ENCODE peak calls at places on chromosomes 11 and 22, in eight cellular contexts. One of them, this sample, is unnamed.

GRCh38 chr11:119187123-119187892 is 2.0 kb downstream of the NHERF4 start:
- DNase-seq in esophagus muscularis mucosa: no peak
- DNase-seq in GM12892: no peak
- DNase-seq in right lobe of liver: no peak
- DNase-seq in lower leg skin: no peak
- DNase-seq in HCT116: no peak
- DNase-seq in gastrocnemius medialis: no peak
- DNase-seq in esophagus squamous epithelium: no peak
- DNase-seq in this sample: no peak

GRCh38 chr11:66863428-66864125 is 6.7 kb downstream of the LRFN4 start:
- DNase-seq in esophagus muscularis mucosa: no peak
- DNase-seq in GM12892: no peak
- DNase-seq in right lobe of liver: no peak
- DNase-seq in lower leg skin: no peak
- DNase-seq in HCT116: no peak
- DNase-seq in gastrocnemius medialis: no peak
- DNase-seq in esophagus squamous epithelium: no peak
- DNase-seq in this sample: no peak

GRCh38 chr22:43944670-43945430 is 10.4 kb upstream of the SAMM50 start:
- DNase-seq in esophagus muscularis mucosa: no peak
- DNase-seq in GM12892: no peak
- DNase-seq in right lobe of liver: no peak
- DNase-seq in lower leg skin: no peak
- DNase-seq in HCT116: no peak
- DNase-seq in gastrocnemius medialis: no peak
- DNase-seq in esophagus squamous epithelium: no peak
- DNase-seq in this sample: no peak

GRCh38 chr11:67563354-67564114 is 20.1 kb upstream of the GSTP1 start:
- DNase-seq in esophagus muscularis mucosa: no peak
- DNase-seq in GM12892: no peak
- DNase-seq in right lobe of liver: peak; percentile 76
- DNase-seq in lower leg skin: no peak
- DNase-seq in HCT116: peak; percentile 76
- DNase-seq in gastrocnemius medialis: peak; percentile 64
- DNase-seq in esophagus squamous epithelium: no peak
- DNase-seq in this sample: no peak

GRCh38 chr22:26709617-26710390 is 52.4 kb downstream of the MIAT start:
- DNase-seq in esophagus muscularis mucosa: no peak
- DNase-seq in GM12892: no peak
- DNase-seq in right lobe of liver: no peak
- DNase-seq in lower leg skin: no peak
- DNase-seq in HCT116: no peak
- DNase-seq in gastrocnemius medialis: no peak
- DNase-seq in esophagus squamous epithelium: no peak
- DNase-seq in this sample: no peak

GRCh38 chr11:102788334-102789035 is 8.1 kb upstream of the MMP10 start:
- DNase-seq in esophagus muscularis mucosa: no peak
- DNase-seq in GM12892: no peak
- DNase-seq in right lobe of liver: no peak
- DNase-seq in lower leg skin: no peak
- DNase-seq in HCT116: no peak
- DNase-seq in gastrocnemius medialis: no peak
- DNase-seq in esophagus squamous epithelium: no peak
- DNase-seq in this sample: no peak

GRCh38 chr11:72787262-72788104 is 6.4 kb downstream of the STARD10 start:
- DNase-seq in esophagus muscularis mucosa: no peak
- DNase-seq in GM12892: peak; percentile 74
- DNase-seq in right lobe of liver: peak; percentile 95
- DNase-seq in lower leg skin: no peak
- DNase-seq in HCT116: no peak
- DNase-seq in gastrocnemius medialis: no peak
- DNase-seq in esophagus squamous epithelium: no peak
- DNase-seq in this sample: no peak

GRCh38 chr11:109040303-109040702 is 375.4 kb downstream of the DDX10 start:
- DNase-seq in esophagus muscularis mucosa: peak; percentile 7
- DNase-seq in GM12892: no peak
- DNase-seq in right lobe of liver: no peak
- DNase-seq in lower leg skin: no peak
- DNase-seq in HCT116: peak; percentile 19
- DNase-seq in gastrocnemius medialis: no peak
- DNase-seq in esophagus squamous epithelium: no peak
- DNase-seq in this sample: no peak

GRCh38 chr11:45664376-45665205 is 831 bp downstream of the CHST1 start:
- DNase-seq in esophagus muscularis mucosa: no peak
- DNase-seq in GM12892: no peak
- DNase-seq in right lobe of liver: peak; percentile 45
- DNase-seq in lower leg skin: no peak
- DNase-seq in HCT116: no peak
- DNase-seq in gastrocnemius medialis: no peak
- DNase-seq in esophagus squamous epithelium: no peak
- DNase-seq in this sample: no peak

GRCh38 chr11:102343789-102344188 is 3.2 kb upstream of the BIRC2 start:
- DNase-seq in esophagus muscularis mucosa: no peak
- DNase-seq in GM12892: no peak
- DNase-seq in right lobe of liver: no peak
- DNase-seq in lower leg skin: no peak
- DNase-seq in HCT116: no peak
- DNase-seq in gastrocnemius medialis: no peak
- DNase-seq in esophagus squamous epithelium: no peak
- DNase-seq in this sample: no peak

GRCh38 chr22:39661842-39662676 is 91.5 kb downstream of the CACNA1I start:
- DNase-seq in esophagus muscularis mucosa: no peak
- DNase-seq in GM12892: no peak
- DNase-seq in right lobe of liver: no peak
- DNase-seq in lower leg skin: peak; percentile 21
- DNase-seq in HCT116: no peak
- DNase-seq in gastrocnemius medialis: no peak
- DNase-seq in esophagus squamous epithelium: no peak
- DNase-seq in this sample: no peak

GRCh38 chr22:21051836-21052400 is 6.2 kb downstream of the LRRC74B start:
- DNase-seq in esophagus muscularis mucosa: no peak
- DNase-seq in GM12892: no peak
- DNase-seq in right lobe of liver: no peak
- DNase-seq in lower leg skin: no peak
- DNase-seq in HCT116: no peak
- DNase-seq in gastrocnemius medialis: no peak
- DNase-seq in esophagus squamous epithelium: no peak
- DNase-seq in this sample: no peak

GRCh38 chr22:43736651-43737050 is 75.5 kb downstream of the EFCAB6 start:
- DNase-seq in esophagus muscularis mucosa: no peak
- DNase-seq in GM12892: no peak
- DNase-seq in right lobe of liver: no peak
- DNase-seq in lower leg skin: no peak
- DNase-seq in HCT116: no peak
- DNase-seq in gastrocnemius medialis: no peak
- DNase-seq in esophagus squamous epithelium: no peak
- DNase-seq in this sample: no peak

GRCh38 chr11:83971063-83971462 is 684.9 kb upstream of the CCDC90B start:
- DNase-seq in esophagus muscularis mucosa: no peak
- DNase-seq in GM12892: no peak
- DNase-seq in right lobe of liver: no peak
- DNase-seq in lower leg skin: no peak
- DNase-seq in HCT116: no peak
- DNase-seq in gastrocnemius medialis: no peak
- DNase-seq in esophagus squamous epithelium: no peak
- DNase-seq in this sample: no peak

GRCh38 chr11:12810497-12810896 is 136.3 kb downstream of the TEAD1 start:
- DNase-seq in esophagus muscularis mucosa: no peak
- DNase-seq in GM12892: no peak
- DNase-seq in right lobe of liver: no peak
- DNase-seq in lower leg skin: no peak
- DNase-seq in HCT116: no peak
- DNase-seq in gastrocnemius medialis: no peak
- DNase-seq in esophagus squamous epithelium: no peak
- DNase-seq in this sample: peak; percentile 35

GRCh38 chr11:111833524-111833923 is 37.9 kb downstream of the ALG9 start:
- DNase-seq in esophagus muscularis mucosa: no peak
- DNase-seq in GM12892: no peak
- DNase-seq in right lobe of liver: peak; percentile 59
- DNase-seq in lower leg skin: no peak
- DNase-seq in HCT116: no peak
- DNase-seq in gastrocnemius medialis: no peak
- DNase-seq in esophagus squamous epithelium: no peak
- DNase-seq in this sample: no peak

GRCh38 chr11:27254744-27255446 is 108.1 kb downstream of the CCDC34 start:
- DNase-seq in esophagus muscularis mucosa: no peak
- DNase-seq in GM12892: no peak
- DNase-seq in right lobe of liver: no peak
- DNase-seq in lower leg skin: no peak
- DNase-seq in HCT116: no peak
- DNase-seq in gastrocnemius medialis: no peak
- DNase-seq in esophagus squamous epithelium: no peak
- DNase-seq in this sample: no peak

GRCh38 chr11:59076876-59077571 is 9.1 kb upstream of the GLYATL1B start:
- DNase-seq in esophagus muscularis mucosa: peak; percentile 74
- DNase-seq in GM12892: no peak
- DNase-seq in right lobe of liver: no peak
- DNase-seq in lower leg skin: no peak
- DNase-seq in HCT116: no peak
- DNase-seq in gastrocnemius medialis: no peak
- DNase-seq in esophagus squamous epithelium: no peak
- DNase-seq in this sample: no peak

GRCh38 chr11:112200252-112200651 is 24.9 kb downstream of the BCO2 start:
- DNase-seq in esophagus muscularis mucosa: no peak
- DNase-seq in GM12892: no peak
- DNase-seq in right lobe of liver: no peak
- DNase-seq in lower leg skin: no peak
- DNase-seq in HCT116: no peak
- DNase-seq in gastrocnemius medialis: no peak
- DNase-seq in esophagus squamous epithelium: no peak
- DNase-seq in this sample: no peak

GRCh38 chr11:133399855-133400625 is 132.3 kb downstream of the OPCML start:
- DNase-seq in esophagus muscularis mucosa: peak; percentile 53
- DNase-seq in GM12892: no peak
- DNase-seq in right lobe of liver: no peak
- DNase-seq in lower leg skin: no peak
- DNase-seq in HCT116: no peak
- DNase-seq in gastrocnemius medialis: no peak
- DNase-seq in esophagus squamous epithelium: no peak
- DNase-seq in this sample: no peak

DNA sequence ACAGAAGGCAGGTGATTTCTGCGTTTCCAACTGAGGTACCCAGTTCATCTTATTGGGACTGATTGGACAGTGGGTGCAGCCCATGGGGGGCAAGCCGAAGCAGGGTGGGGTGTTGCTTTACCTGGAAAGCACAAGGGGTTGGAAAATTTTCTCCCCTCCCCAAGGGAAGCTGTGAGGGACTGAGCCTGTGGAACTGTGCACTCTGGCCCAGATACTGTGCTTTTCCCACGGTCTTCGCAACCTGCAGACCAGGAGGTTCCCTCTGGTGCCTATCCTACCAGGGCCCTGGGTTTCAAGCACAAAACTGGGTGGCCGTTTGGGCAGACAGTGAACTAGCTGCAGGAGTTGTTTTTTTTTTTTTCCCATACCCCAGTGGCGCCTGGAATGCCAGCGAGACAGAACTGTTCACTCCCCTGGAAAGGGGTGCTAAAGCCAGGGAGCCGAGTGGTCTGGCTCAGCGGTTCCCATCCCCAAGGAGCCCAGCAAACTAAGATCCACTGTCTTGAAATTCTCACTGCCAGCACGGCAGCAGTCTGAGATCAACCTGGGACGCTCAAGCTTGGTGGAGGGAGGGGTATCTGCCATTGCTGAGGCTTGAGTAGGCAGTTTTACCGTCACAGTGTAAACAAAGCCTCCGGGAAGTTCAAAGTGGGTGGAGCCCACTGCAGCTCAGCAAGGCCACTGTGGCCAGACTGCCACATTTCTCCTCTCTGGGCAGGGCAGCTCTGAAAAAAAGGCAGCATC is 97.2 kb downstream of the JRKL start:
- DNase-seq in esophagus muscularis mucosa: peak; percentile 82
- DNase-seq in GM12892: no peak
- DNase-seq in right lobe of liver: no peak
- DNase-seq in lower leg skin: no peak
- DNase-seq in HCT116: no peak
- DNase-seq in gastrocnemius medialis: no peak
- DNase-seq in esophagus squamous epithelium: no peak
- DNase-seq in this sample: no peak
- TF ChIP-seq POLR2A in esophagus muscularis mucosa: no peak
- TF ChIP-seq POLR2A in GM12892: no peak
- TF ChIP-seq POLR2A in right lobe of liver: no peak
- TF ChIP-seq POLR2A in lower leg skin: no peak
- TF ChIP-seq POLR2A in HCT116: no peak
- TF ChIP-seq POLR2A in gastrocnemius medialis: no peak
- TF ChIP-seq POLR2A in esophagus squamous epithelium: no peak
- TF ChIP-seq POLR2A in this sample: no peak

DNA sequence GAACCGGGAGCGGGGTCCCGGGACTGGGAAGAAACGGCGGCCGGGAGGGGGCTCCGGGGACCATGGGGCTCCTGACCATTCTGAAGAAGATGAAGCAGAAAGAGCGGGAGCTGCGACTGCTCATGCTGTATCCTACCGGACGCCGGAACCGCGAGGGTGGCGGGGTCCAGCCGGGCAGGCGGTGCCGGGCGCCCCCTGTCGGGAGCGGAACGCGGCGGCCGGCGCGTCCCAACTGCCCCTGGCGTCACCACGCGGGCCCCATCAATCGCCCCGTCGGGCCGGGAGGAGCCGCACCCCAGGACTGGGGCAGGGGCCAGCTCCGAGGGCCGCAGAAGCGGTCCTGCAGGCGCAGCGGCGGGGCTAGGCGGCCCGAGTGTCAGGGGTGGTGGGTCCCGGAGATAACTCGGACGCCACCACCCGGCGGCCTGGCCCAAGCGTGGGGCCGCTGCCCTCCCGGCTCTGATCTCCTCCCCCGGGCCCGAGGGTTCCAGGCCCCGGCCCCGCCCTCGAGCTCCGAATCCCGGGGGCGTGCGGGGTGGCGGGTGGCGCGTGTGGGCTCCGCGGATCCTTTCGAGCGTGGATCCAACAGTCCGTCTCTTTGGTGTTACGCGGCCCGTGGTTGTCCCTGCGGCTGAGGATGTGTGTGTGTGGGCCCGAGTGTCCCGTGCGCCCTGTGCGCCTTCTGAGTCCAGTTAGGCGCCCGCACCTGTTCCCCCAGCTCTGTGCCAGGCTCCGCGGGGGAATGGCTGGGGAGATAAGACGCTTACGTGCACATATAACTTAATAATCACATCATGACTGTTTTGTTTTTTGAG is at the start of gene ARL2:
- DNase-seq in esophagus muscularis mucosa: peak; percentile 97
- DNase-seq in GM12892: peak; percentile 98
- DNase-seq in right lobe of liver: peak; percentile 74
- DNase-seq in lower leg skin: peak; percentile 80
- DNase-seq in HCT116: no peak
- DNase-seq in gastrocnemius medialis: peak; percentile 8
- DNase-seq in esophagus squamous epithelium: peak; percentile 41
- DNase-seq in this sample: peak; percentile 80
- TF ChIP-seq POLR2A in esophagus muscularis mucosa: no peak
- TF ChIP-seq POLR2A in GM12892: peak; percentile 72
- TF ChIP-seq POLR2A in right lobe of liver: peak; percentile 13
- TF ChIP-seq POLR2A in lower leg skin: no peak
- TF ChIP-seq POLR2A in HCT116: peak; percentile 4
- TF ChIP-seq POLR2A in gastrocnemius medialis: peak; percentile 54
- TF ChIP-seq POLR2A in esophagus squamous epithelium: no peak
- TF ChIP-seq POLR2A in this sample: no peak

GRCh38 chr11:130001491-130002351 is 914 bp downstream of the PRDM10 start:
- DNase-seq in esophagus muscularis mucosa: no peak
- DNase-seq in GM12892: peak; percentile 39
- DNase-seq in right lobe of liver: peak; percentile 63
- DNase-seq in lower leg skin: no peak
- DNase-seq in HCT116: no peak
- DNase-seq in gastrocnemius medialis: no peak
- DNase-seq in esophagus squamous epithelium: no peak
- DNase-seq in this sample: peak; percentile 10
- TF ChIP-seq POLR2A in esophagus muscularis mucosa: no peak
- TF ChIP-seq POLR2A in GM12892: no peak
- TF ChIP-seq POLR2A in right lobe of liver: no peak
- TF ChIP-seq POLR2A in lower leg skin: no peak
- TF ChIP-seq POLR2A in HCT116: no peak
- TF ChIP-seq POLR2A in gastrocnemius medialis: peak; percentile 74
- TF ChIP-seq POLR2A in esophagus squamous epithelium: no peak
- TF ChIP-seq POLR2A in this sample: no peak

GRCh38 chr11:64233913-64234839 is at the start of gene VEGFB:
- DNase-seq in esophagus muscularis mucosa: peak; percentile 93
- DNase-seq in GM12892: peak; percentile 78
- DNase-seq in right lobe of liver: peak; percentile 81
- DNase-seq in lower leg skin: no peak
- DNase-seq in HCT116: no peak
- DNase-seq in gastrocnemius medialis: peak; percentile 54
- DNase-seq in esophagus squamous epithelium: no peak
- DNase-seq in this sample: peak; percentile 67
- TF ChIP-seq POLR2A in esophagus muscularis mucosa: no peak
- TF ChIP-seq POLR2A in GM12892: no peak
- TF ChIP-seq POLR2A in right lobe of liver: peak; percentile 27
- TF ChIP-seq POLR2A in lower leg skin: no peak
- TF ChIP-seq POLR2A in HCT116: no peak
- TF ChIP-seq POLR2A in gastrocnemius medialis: peak; percentile 29
- TF ChIP-seq POLR2A in esophagus squamous epithelium: no peak
- TF ChIP-seq POLR2A in this sample: no peak